ENCODE peak calls at places on chromosomes 5 and 9, in six cellular contexts. One of them, this sample, is unnamed.

GRCh38 chr9:120151806-120152205 is 428.2 kb downstream of the CDK5RAP2 start:
- DNase-seq in ovary: no peak
- DNase-seq in tibial nerve: no peak
- DNase-seq in pancreas: no peak
- DNase-seq in K562: no peak
- DNase-seq in mesendoderm: no peak
- DNase-seq in this sample: no peak

GRCh38 chr9:127084071-127085039 is 38.1 kb downstream of the ANGPTL2 start:
- DNase-seq in ovary: no peak
- DNase-seq in tibial nerve: no peak
- DNase-seq in pancreas: no peak
- DNase-seq in K562: no peak
- DNase-seq in mesendoderm: no peak
- DNase-seq in this sample: no peak

GRCh38 chr5:39283231-39283818 is 64.0 kb upstream of the FYB1 start:
- DNase-seq in ovary: no peak
- DNase-seq in tibial nerve: peak; percentile 67
- DNase-seq in pancreas: no peak
- DNase-seq in K562: peak; percentile 41
- DNase-seq in mesendoderm: peak; percentile 94
- DNase-seq in this sample: peak; percentile 14

GRCh38 chr5:85000671-85001070 is 616.0 kb upstream of the EDIL3 start:
- DNase-seq in ovary: no peak
- DNase-seq in tibial nerve: no peak
- DNase-seq in pancreas: no peak
- DNase-seq in K562: no peak
- DNase-seq in mesendoderm: no peak
- DNase-seq in this sample: no peak

GRCh38 chr9:100601216-100601615 is 23.3 kb downstream of the CAVIN4 start:
- DNase-seq in ovary: no peak
- DNase-seq in tibial nerve: peak; percentile 23
- DNase-seq in pancreas: no peak
- DNase-seq in K562: peak; percentile 33
- DNase-seq in mesendoderm: peak; percentile 87
- DNase-seq in this sample: peak; percentile 74

GRCh38 chr5:78782728-78783127 is 134.2 kb upstream of the LHFPL2 start:
- DNase-seq in ovary: no peak
- DNase-seq in tibial nerve: no peak
- DNase-seq in pancreas: no peak
- DNase-seq in K562: no peak
- DNase-seq in mesendoderm: no peak
- DNase-seq in this sample: no peak

GRCh38 chr5:134466241-134467069 is 54.8 kb upstream of the CDKN2AIPNL start:
- DNase-seq in ovary: peak; percentile 96
- DNase-seq in tibial nerve: peak; percentile 99
- DNase-seq in pancreas: peak; percentile 86
- DNase-seq in K562: peak; percentile 74
- DNase-seq in mesendoderm: peak; percentile 97
- DNase-seq in this sample: peak; percentile 95

GRCh38 chr5:107294151-107294550 is 376.6 kb downstream of the EFNA5 start:
- DNase-seq in ovary: no peak
- DNase-seq in tibial nerve: no peak
- DNase-seq in pancreas: no peak
- DNase-seq in K562: no peak
- DNase-seq in mesendoderm: no peak
- DNase-seq in this sample: no peak

GRCh38 chr5:132445930-132446329 is 44.6 kb downstream of the IRF1 start:
- DNase-seq in ovary: no peak
- DNase-seq in tibial nerve: no peak
- DNase-seq in pancreas: no peak
- DNase-seq in K562: no peak
- DNase-seq in mesendoderm: peak; percentile 76
- DNase-seq in this sample: no peak

GRCh38 chr5:126587551-126588390 is 7.2 kb downstream of the ALDH7A1 start:
- DNase-seq in ovary: peak; percentile 86
- DNase-seq in tibial nerve: no peak
- DNase-seq in pancreas: no peak
- DNase-seq in K562: no peak
- DNase-seq in mesendoderm: no peak
- DNase-seq in this sample: no peak

GRCh38 chr9:124278054-124278540 is 20.3 kb downstream of the NEK6 start:
- DNase-seq in ovary: no peak
- DNase-seq in tibial nerve: no peak
- DNase-seq in pancreas: no peak
- DNase-seq in K562: peak; percentile 52
- DNase-seq in mesendoderm: peak; percentile 82
- DNase-seq in this sample: no peak

GRCh38 chr9:117164512-117164911 is 250.3 kb downstream of the ASTN2 start:
- DNase-seq in ovary: no peak
- DNase-seq in tibial nerve: no peak
- DNase-seq in pancreas: no peak
- DNase-seq in K562: no peak
- DNase-seq in mesendoderm: peak; percentile 54
- DNase-seq in this sample: no peak

GRCh38 chr9:5622019-5622418 is 6.9 kb upstream of the RIC1 start:
- DNase-seq in ovary: no peak
- DNase-seq in tibial nerve: no peak
- DNase-seq in pancreas: no peak
- DNase-seq in K562: no peak
- DNase-seq in mesendoderm: no peak
- DNase-seq in this sample: no peak

GRCh38 chr5:91591076-91591475 is 208.0 kb upstream of the ARRDC3 start:
- DNase-seq in ovary: no peak
- DNase-seq in tibial nerve: no peak
- DNase-seq in pancreas: no peak
- DNase-seq in K562: no peak
- DNase-seq in mesendoderm: peak; percentile 69
- DNase-seq in this sample: no peak

GRCh38 chr9:638152-638551 is 203.3 kb upstream of the DMRT1 start:
- DNase-seq in ovary: no peak
- DNase-seq in tibial nerve: no peak
- DNase-seq in pancreas: no peak
- DNase-seq in K562: no peak
- DNase-seq in mesendoderm: no peak
- DNase-seq in this sample: no peak

GRCh38 chr9:16236882-16237281 is 633.6 kb downstream of the BNC2 start:
- DNase-seq in ovary: no peak
- DNase-seq in tibial nerve: no peak
- DNase-seq in pancreas: no peak
- DNase-seq in K562: no peak
- DNase-seq in mesendoderm: no peak
- DNase-seq in this sample: no peak

GRCh38 chr5:116045821-116046220 is 13.5 kb downstream of the ARL14EPL start:
- DNase-seq in ovary: no peak
- DNase-seq in tibial nerve: no peak
- DNase-seq in pancreas: no peak
- DNase-seq in K562: no peak
- DNase-seq in mesendoderm: no peak
- DNase-seq in this sample: no peak

GRCh38 chr9:90815183-90815943 is 13.7 kb downstream of the SYK start:
- DNase-seq in ovary: no peak
- DNase-seq in tibial nerve: peak; percentile 44
- DNase-seq in pancreas: no peak
- DNase-seq in K562: peak; percentile 22
- DNase-seq in mesendoderm: peak; percentile 10
- DNase-seq in this sample: no peak

GRCh38 chr5:96256795-96257470 is 176.1 kb downstream of the PCSK1 start:
- DNase-seq in ovary: no peak
- DNase-seq in tibial nerve: no peak
- DNase-seq in pancreas: no peak
- DNase-seq in K562: no peak
- DNase-seq in mesendoderm: peak; percentile 41
- DNase-seq in this sample: peak; percentile 90

GRCh38 chr9:37921546-37922300 is 17.8 kb upstream of the SLC25A51 start:
- DNase-seq in ovary: no peak
- DNase-seq in tibial nerve: no peak
- DNase-seq in pancreas: peak; percentile 53
- DNase-seq in K562: no peak
- DNase-seq in mesendoderm: no peak
- DNase-seq in this sample: no peak

GRCh38 chr5:92552206-92553160 is 1028.5 kb downstream of the NR2F1-AS1 start:
- DNase-seq in ovary: no peak
- DNase-seq in tibial nerve: no peak
- DNase-seq in pancreas: no peak
- DNase-seq in K562: no peak
- DNase-seq in mesendoderm: no peak
- DNase-seq in this sample: no peak

GRCh38 chr9:12785251-12785880 is 10.5 kb downstream of the LURAP1L start:
- DNase-seq in ovary: peak; percentile 24
- DNase-seq in tibial nerve: no peak
- DNase-seq in pancreas: no peak
- DNase-seq in K562: no peak
- DNase-seq in mesendoderm: no peak
- DNase-seq in this sample: no peak

GRCh38 chr5:119212026-119212425 is 141.1 kb downstream of the DMXL1 start:
- DNase-seq in ovary: no peak
- DNase-seq in tibial nerve: no peak
- DNase-seq in pancreas: no peak
- DNase-seq in K562: no peak
- DNase-seq in mesendoderm: no peak
- DNase-seq in this sample: no peak

GRCh38 chr5:58224661-58225060 is 235.2 kb downstream of the PLK2 start:
- DNase-seq in ovary: no peak
- DNase-seq in tibial nerve: no peak
- DNase-seq in pancreas: no peak
- DNase-seq in K562: no peak
- DNase-seq in mesendoderm: no peak
- DNase-seq in this sample: no peak
- H3K4me3 ChIP-seq in ovary: no peak overlapping the region
- H3K4me3 ChIP-seq in tibial nerve: no peak overlapping the region
- H3K4me3 ChIP-seq in pancreas: no peak overlapping the region
- H3K4me3 ChIP-seq in K562: no peak overlapping the region
- H3K4me3 ChIP-seq in mesendoderm: no peak overlapping the region
- H3K4me3 ChIP-seq in this sample: no peak overlapping the region

GRCh38 chr9:35748239-35748857 is 680 bp downstream of the GBA2 start:
- DNase-seq in ovary: no peak
- DNase-seq in tibial nerve: no peak
- DNase-seq in pancreas: peak; percentile 62
- DNase-seq in K562: no peak
- DNase-seq in mesendoderm: no peak
- DNase-seq in this sample: no peak
- H3K4me1 ChIP-seq in ovary: peaks cover 22% of the 10 kb centered on the region
- H3K4me1 ChIP-seq in tibial nerve: peaks cover 35% of the 10 kb centered on the region
- H3K4me1 ChIP-seq in pancreas: peaks cover 20% of the 10 kb centered on the region
- H3K4me1 ChIP-seq in K562: peaks cover 8% of the 10 kb centered on the region
- H3K4me1 ChIP-seq in mesendoderm: peaks cover 15% of the 10 kb centered on the region
- H3K4me1 ChIP-seq in this sample: peaks cover 3% of the 10 kb centered on the region

GRCh38 chr5:171975877-171976667 is 30.4 kb downstream of the FBXW11 start:
- DNase-seq in ovary: no peak
- DNase-seq in tibial nerve: no peak
- DNase-seq in pancreas: no peak
- DNase-seq in K562: no peak
- DNase-seq in mesendoderm: no peak
- DNase-seq in this sample: no peak
- H3K4me3 ChIP-seq in ovary: no peak overlapping the region
- H3K4me3 ChIP-seq in tibial nerve: no peak overlapping the region
- H3K4me3 ChIP-seq in pancreas: no peak overlapping the region
- H3K4me3 ChIP-seq in K562: no peak overlapping the region
- H3K4me3 ChIP-seq in mesendoderm: no peak overlapping the region
- H3K4me3 ChIP-seq in this sample: no peak overlapping the region

GRCh38 chr5:154482528-154483449 is 4.8 kb upstream of the HAND1 start:
- DNase-seq in ovary: no peak
- DNase-seq in tibial nerve: no peak
- DNase-seq in pancreas: no peak
- DNase-seq in K562: no peak
- DNase-seq in mesendoderm: no peak
- DNase-seq in this sample: no peak

GRCh38 chr5:154485850-154486426 is 7.9 kb upstream of the HAND1 start:
- DNase-seq in ovary: no peak
- DNase-seq in tibial nerve: no peak
- DNase-seq in pancreas: no peak
- DNase-seq in K562: no peak
- DNase-seq in mesendoderm: no peak
- DNase-seq in this sample: peak; percentile 76

GRCh38 chr5:154483654-154484392 is 5.8 kb upstream of the HAND1 start:
- DNase-seq in ovary: no peak
- DNase-seq in tibial nerve: no peak
- DNase-seq in pancreas: no peak
- DNase-seq in K562: no peak
- DNase-seq in mesendoderm: no peak
- DNase-seq in this sample: no peak

GRCh38 chr5:154485092-154485491 is 7.1 kb upstream of the HAND1 start:
- DNase-seq in ovary: no peak
- DNase-seq in tibial nerve: no peak
- DNase-seq in pancreas: no peak
- DNase-seq in K562: no peak
- DNase-seq in mesendoderm: no peak
- DNase-seq in this sample: no peak

DNA sequence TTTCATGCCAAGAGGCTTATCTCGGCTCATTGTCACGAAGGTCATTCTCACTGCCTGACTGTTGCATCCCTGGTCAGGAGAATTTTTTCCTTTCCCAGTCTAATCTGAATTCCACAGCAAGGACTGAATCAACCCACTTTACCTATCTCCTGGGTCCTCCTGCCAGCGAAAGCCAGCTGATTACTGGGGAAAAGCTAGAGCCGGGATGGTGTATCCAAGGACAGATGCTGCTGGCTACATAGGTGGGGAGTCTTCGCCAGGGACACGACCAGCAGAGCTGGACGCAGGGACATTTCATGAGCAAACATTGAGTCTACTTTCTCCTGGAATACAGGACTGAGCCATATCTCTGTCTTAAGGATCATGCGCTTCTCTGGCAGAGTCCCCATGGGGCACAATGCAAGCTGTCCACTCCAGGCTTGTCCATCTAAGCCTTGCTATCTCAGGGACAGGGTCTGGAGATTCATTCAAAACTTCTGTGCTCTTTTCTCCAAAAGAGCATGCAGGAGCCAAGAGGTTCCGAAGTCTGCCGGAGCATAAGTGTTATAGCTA is 6.4 kb upstream of the HAND1 start:
- DNase-seq in ovary: no peak
- DNase-seq in tibial nerve: no peak
- DNase-seq in pancreas: no peak
- DNase-seq in K562: no peak
- DNase-seq in mesendoderm: no peak
- DNase-seq in this sample: no peak
- H3K4me1 ChIP-seq in ovary: no peaks in the 10 kb centered on the region
- H3K4me1 ChIP-seq in tibial nerve: peaks cover 6% of the 10 kb centered on the region
- H3K4me1 ChIP-seq in pancreas: peaks cover 5% of the 10 kb centered on the region
- H3K4me1 ChIP-seq in K562: peaks cover 9% of the 10 kb centered on the region
- H3K4me1 ChIP-seq in mesendoderm: peaks cover 14% of the 10 kb centered on the region
- H3K4me1 ChIP-seq in this sample: peaks cover 28% of the 10 kb centered on the region

GRCh38 chr9:128361981-128362646 is 9.1 kb upstream of the URM1 start:
- DNase-seq in ovary: peak; percentile 86
- DNase-seq in tibial nerve: peak; percentile 89
- DNase-seq in pancreas: peak; percentile 85
- DNase-seq in K562: peak; percentile 82
- DNase-seq in mesendoderm: peak; percentile 88
- DNase-seq in this sample: peak; percentile 88
- H3K4me3 ChIP-seq in ovary: peak overlapping the region; percentile 19
- H3K4me3 ChIP-seq in tibial nerve: peak overlapping the region; percentile 17
- H3K4me3 ChIP-seq in pancreas: peak overlapping the region; percentile 39
- H3K4me3 ChIP-seq in K562: no peak overlapping the region
- H3K4me3 ChIP-seq in mesendoderm: no peak overlapping the region
- H3K4me3 ChIP-seq in this sample: peak overlapping the region; percentile 64